ENCODE peak calls at places on chromosomes 3 and 15, in five cellular contexts. Y is spleen; E is GM06990; R is CD4-positive, alpha-beta T cell; D is RWPE1. J is an unnamed sample.

GRCh38 chr3:191944835-191945234 is 483.9 kb downstream of the PYDC2 start:
- DNase-seq in Y (no peak), E (no peak), R (no peak), D (no peak), J (no peak)

GRCh38 chr3:194928831-194929594 is 243.3 kb downstream of the FAM43A start:
- DNase-seq in Y (no peak), E (no peak), R (no peak), D (no peak), J (no peak)

GRCh38 chr3:129942296-129942695 is 32.2 kb upstream of the TRH start:
- DNase-seq in Y (peak), E (peak), R (no peak), D (peak), J (peak)

GRCh38 chr15:79129235-79129634 is 38.7 kb upstream of the RASGRF1 start:
- DNase-seq in Y (no peak), E (no peak), R (no peak), D (no peak), J (no peak)

GRCh38 chr3:4826237-4827100 is 152.8 kb upstream of the BHLHE40 start:
- DNase-seq in Y (no peak), E (no peak), R (no peak), D (peak), J (no peak)

GRCh38 chr3:38532529-38532928 is 36.4 kb downstream of the EXOG start:
- DNase-seq in Y (no peak), E (no peak), R (no peak), D (no peak), J (no peak)

GRCh38 chr3:25001041-25001591 is 426.9 kb upstream of the RARB start:
- DNase-seq in Y (no peak), E (no peak), R (no peak), D (no peak), J (no peak)

GRCh38 chr3:161551697-161552096 is 55.1 kb downstream of the OTOL1 start:
- DNase-seq in Y (no peak), E (no peak), R (no peak), D (no peak), J (no peak)

GRCh38 chr3:151159806-151160205 is 43.2 kb downstream of the GPR171 start:
- DNase-seq in Y (no peak), E (no peak), R (no peak), D (no peak), J (no peak)

GRCh38 chr3:27224197-27224596 is 145.0 kb downstream of the NEK10 start:
- DNase-seq in Y (no peak), E (no peak), R (no peak), D (no peak), J (no peak)

GRCh38 chr3:150870406-150870805 is 34.8 kb downstream of the MINDY4B start:
- DNase-seq in Y (no peak), E (no peak), R (no peak), D (no peak), J (no peak)

GRCh38 chr3:119322021-119322522 is 27.9 kb downstream of the ARHGAP31 start:
- DNase-seq in Y (no peak), E (no peak), R (no peak), D (peak), J (no peak)

GRCh38 chr3:119324899-119325298 is 30.7 kb downstream of the ARHGAP31 start:
- DNase-seq in Y (no peak), E (peak), R (no peak), D (no peak), J (no peak)

GRCh38 chr3:119323401-119324107 is 29.4 kb downstream of the ARHGAP31 start:
- DNase-seq in Y (peak), E (no peak), R (peak), D (no peak), J (no peak)

GRCh38 chr3:119319311-119319710 is 25.1 kb downstream of the ARHGAP31 start:
- DNase-seq in Y (no peak), E (no peak), R (no peak), D (no peak), J (no peak)

GRCh38 chr3:119322523-119323400 is 28.6 kb downstream of the ARHGAP31 start:
- DNase-seq in Y (peak), E (peak), R (peak), D (peak), J (peak)
- TF ChIP-seq CTCF in Y (no peak), E (peak), R (no peak), D (no peak), J (no peak)

GRCh38 chr3:57179580-57180410 is 14.6 kb upstream of the IL17RD start:
- DNase-seq in Y (no peak), E (no peak), R (no peak), D (no peak), J (peak)
- TF ChIP-seq CTCF in Y (no peak), E (peak), R (peak), D (peak), J (peak)

DNA sequence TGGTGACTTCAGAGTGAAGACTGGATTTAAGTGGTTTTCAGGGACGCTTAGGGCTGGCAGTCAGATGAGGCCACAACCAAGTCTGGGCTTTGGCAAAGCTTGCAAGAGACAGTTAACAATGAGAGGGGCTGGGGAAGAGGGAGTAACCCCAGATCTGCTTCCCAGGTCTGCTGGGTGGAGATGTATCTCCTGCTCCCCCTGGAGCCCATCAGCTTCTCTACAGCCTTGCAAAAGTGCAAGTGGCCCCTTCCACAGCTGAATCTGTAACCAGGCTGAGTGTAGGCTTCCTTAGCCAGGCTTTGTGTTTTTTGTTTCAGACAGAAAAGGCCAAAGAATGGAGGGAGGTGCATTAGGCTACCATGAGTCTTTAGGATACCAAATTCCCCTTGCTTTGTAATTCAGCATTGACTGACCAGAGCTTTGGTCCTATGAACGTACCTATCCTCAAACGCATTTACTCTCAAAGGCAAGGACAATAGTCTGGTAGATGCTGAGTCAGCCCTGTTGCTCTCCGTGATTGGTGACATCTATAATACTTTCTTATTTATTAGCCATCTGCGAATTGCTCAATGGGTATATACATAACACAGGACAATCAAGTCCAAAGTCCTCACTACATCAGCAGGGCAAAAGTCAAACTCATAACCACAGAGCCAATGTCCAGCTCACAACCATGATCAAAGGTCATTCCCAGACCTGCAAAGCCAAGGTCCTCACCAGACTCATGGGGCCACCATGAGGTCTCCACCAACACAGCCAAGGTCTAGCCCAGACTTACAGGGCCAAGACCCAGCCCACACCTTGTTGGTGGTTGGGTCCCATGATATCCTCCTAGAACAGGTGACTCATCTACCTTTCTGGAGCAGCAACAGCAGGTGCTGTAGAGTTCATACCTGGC is 17.1 kb downstream of the CCDC13 start:
- DNase-seq in Y (no peak), E (no peak), R (no peak), D (no peak), J (no peak)
- TF ChIP-seq CTCF in Y (no peak), E (peak), R (peak), D (no peak), J (no peak)

GRCh38 chr3:99751649-99752048 is 66.0 kb upstream of the CMSS1 start:
- DNase-seq in Y (no peak), E (no peak), R (no peak), D (peak), J (no peak)

GRCh38 chr3:99753268-99753975 is 64.2 kb upstream of the CMSS1 start:
- DNase-seq in Y (no peak), E (peak), R (no peak), D (peak), J (peak)

DNA sequence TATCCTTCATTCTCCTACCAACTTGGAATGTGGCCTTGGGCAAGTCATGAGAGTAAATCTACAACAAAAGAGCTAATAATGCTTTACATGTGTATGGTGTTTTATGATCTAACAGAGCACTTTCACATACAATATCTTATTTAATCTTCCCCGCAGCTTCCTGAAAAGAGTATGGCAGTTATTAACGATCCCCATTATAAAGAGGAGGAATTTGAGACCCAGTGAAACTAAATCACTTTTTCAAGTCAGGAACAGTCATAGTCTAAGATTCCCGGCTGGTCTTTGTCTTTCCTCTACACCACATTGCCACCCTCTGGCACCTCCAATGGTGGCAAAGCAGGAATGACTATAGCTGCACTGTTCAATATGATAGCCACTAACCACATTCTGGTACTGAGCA is 69.7 kb upstream of the CMSS1 start:
- DNase-seq in Y (no peak), E (no peak), R (no peak), D (peak), J (no peak)
- TF ChIP-seq CTCF in Y (no peak), E (no peak), R (no peak), D (peak), J (no peak)

DNA sequence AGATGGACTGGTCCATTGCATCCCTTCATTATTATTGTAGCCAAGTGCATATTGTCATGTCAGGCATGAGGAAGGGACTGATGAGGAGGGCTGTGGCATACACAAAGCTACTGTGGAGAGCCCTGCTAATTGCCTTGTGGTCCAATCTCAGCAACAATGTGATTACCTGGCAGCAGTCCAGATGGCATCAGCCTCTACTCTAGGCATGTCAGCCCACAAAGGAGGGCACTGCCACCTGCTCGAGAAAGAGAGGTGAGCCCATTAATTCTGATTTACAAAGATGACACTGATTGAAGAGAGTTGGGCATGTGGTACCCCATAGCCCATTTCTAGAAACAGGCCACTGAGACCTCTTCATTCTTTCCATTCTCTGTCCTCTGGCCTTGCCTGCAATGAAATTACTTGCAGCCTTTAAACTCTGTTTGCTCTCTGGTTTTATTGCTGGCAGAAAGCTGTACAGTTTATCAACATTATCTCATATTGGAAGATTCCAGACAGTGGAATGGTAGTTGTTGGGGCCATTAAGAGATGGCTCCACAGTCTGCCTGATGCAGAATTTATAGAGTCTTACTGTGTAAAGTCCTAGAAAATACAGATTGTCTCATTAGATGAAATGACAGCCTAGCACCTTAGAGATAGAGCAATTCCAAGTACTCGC is 307.7 kb downstream of the ARPP21 start:
- DNase-seq in Y (no peak), E (no peak), R (no peak), D (no peak), J (no peak)
- TF ChIP-seq CTCF in Y (no peak), E (no peak), R (no peak), D (no peak), J (no peak)

GRCh38 chr3:185204894-185205293 is 49.0 kb downstream of the EHHADH start:
- DNase-seq in Y (no peak), E (no peak), R (no peak), D (no peak), J (no peak)

GRCh38 chr3:185195652-185196051 is 42.8 kb upstream of the C3orf70 start:
- DNase-seq in Y (no peak), E (no peak), R (no peak), D (no peak), J (no peak)

GRCh38 chr3:185200639-185201038 is 47.8 kb upstream of the C3orf70 start:
- DNase-seq in Y (no peak), E (no peak), R (no peak), D (peak), J (no peak)

GRCh38 chr3:185197071-185197470 is 44.2 kb upstream of the C3orf70 start:
- DNase-seq in Y (no peak), E (no peak), R (no peak), D (no peak), J (no peak)

GRCh38 chr3:185199671-185200070 is 46.8 kb upstream of the C3orf70 start:
- DNase-seq in Y (no peak), E (no peak), R (no peak), D (no peak), J (no peak)
- TF ChIP-seq CTCF in Y (no peak), E (peak), R (no peak), D (no peak), J (no peak)

GRCh38 chr15:32649336-32649735 is 7.8 kb downstream of the SCG5 start:
- DNase-seq in Y (no peak), E (no peak), R (no peak), D (no peak), J (no peak)
- TF ChIP-seq CTCF in Y (no peak), E (peak), R (no peak), D (no peak), J (no peak)

DNA sequence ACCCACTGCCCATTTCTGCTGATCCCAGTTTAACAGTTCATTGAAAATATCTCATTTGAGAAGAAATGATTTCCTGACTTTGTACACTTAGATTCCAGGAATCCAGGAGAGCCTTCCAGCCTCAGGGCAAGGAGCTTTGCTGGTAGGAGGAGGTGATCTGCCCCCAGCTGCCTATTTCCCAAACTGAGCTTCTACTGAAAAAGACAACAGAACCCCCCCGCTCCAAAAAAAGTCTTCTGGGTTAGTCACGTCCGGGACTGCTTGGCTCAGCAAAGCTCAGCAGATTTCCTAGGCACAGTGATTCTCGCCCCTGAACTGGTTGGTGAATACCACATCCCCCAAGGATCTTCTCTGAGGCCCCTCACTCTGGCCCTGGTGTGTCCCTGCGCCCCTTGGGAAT is 13.1 kb downstream of the SLC6A6 start:
- DNase-seq in Y (no peak), E (no peak), R (no peak), D (peak), J (no peak)
- TF ChIP-seq CTCF in Y (no peak), E (no peak), R (no peak), D (no peak), J (no peak)

GRCh38 chr3:20181276-20181675 is 4.7 kb downstream of the SGO1 start:
- DNase-seq in Y (no peak), E (no peak), R (no peak), D (no peak), J (no peak)

GRCh38 chr3:20182206-20182605 is 3.8 kb downstream of the SGO1 start:
- DNase-seq in Y (no peak), E (no peak), R (no peak), D (no peak), J (no peak)

GRCh38 chr3:20186600-20187004 is 596 bp upstream of the SGO1 start:
- DNase-seq in Y (no peak), E (no peak), R (no peak), D (no peak), J (no peak)

GRCh38 chr3:20185364-20185732 is 658 bp downstream of the SGO1 start:
- DNase-seq in Y (no peak), E (no peak), R (no peak), D (no peak), J (peak)

DNA sequence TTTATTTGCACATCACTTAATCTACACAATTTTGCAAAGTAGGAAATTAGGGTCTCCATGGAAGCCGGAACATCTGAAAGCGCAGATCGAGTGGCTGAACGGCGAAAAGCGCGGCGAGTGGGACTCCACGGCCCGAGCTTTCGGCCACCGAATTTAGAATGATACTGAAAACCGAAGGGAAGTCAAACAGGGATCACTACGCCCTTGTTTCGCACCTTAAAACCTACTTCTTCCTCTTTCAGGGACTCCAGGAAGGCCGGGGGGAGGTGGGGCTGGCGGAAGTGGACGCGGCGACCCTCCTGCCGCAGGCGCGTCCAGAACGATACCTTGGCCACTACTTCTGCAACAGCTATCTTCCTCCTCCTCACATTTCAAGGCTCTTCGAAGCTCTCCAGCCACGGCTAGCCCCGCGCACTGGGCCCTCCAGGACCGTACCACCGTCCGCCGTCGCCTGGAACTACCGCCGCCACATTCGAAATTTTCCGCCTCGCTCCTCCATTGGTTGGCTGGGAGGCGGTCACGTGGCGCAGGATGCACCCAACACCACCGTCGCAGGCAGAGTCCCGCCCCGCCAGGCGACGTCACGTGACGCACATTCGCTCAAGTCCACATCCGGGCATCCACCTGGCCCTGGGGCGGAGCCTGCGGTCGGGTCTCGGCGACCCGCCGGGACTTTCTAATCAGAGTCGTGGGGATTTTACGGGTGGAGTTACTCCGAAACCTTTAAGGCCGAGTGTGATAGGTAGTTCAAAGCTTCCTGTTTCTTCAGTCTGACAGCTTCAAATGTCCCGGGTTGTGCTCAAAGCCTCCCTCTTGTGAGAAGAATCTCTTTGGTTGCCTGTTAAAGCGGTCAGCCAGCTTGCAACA is at the start of gene SGO1:
- DNase-seq in Y (peak), E (peak), R (peak), D (peak), J (peak)
- TF ChIP-seq CTCF in Y (no peak), E (no peak), R (no peak), D (no peak), J (no peak)

GRCh38 chr15:80936288-80937078 is 53.1 kb downstream of the MESD start:
- DNase-seq in Y (peak), E (no peak), R (no peak), D (no peak), J (no peak)
- TF ChIP-seq CTCF in Y (no peak), E (peak), R (no peak), D (no peak), J (no peak)